ENCODE peak calls at places on chromosome 19, in six cellular contexts. One of them, this sample, is unnamed.

GRCh38 chr19:12840091-12841079 is 2.1 kb downstream of the MAST1 start:
- DNase-seq in IMR-90: peak
- DNase-seq in ACHN: peak
- DNase-seq in cardiac fibroblast: peak
- DNase-seq in T-helper 17 cell: no peak
- DNase-seq in tibial artery: no peak
- DNase-seq in this sample: peak

GRCh38 chr19:50712833-50713232 is 6.8 kb downstream of the SHANK1 start:
- DNase-seq in IMR-90: no peak
- DNase-seq in ACHN: no peak
- DNase-seq in cardiac fibroblast: no peak
- DNase-seq in T-helper 17 cell: no peak
- DNase-seq in tibial artery: no peak
- DNase-seq in this sample: no peak

GRCh38 chr19:51246153-51246552 is 4.7 kb upstream of the SIGLECL1 start:
- DNase-seq in IMR-90: peak
- DNase-seq in ACHN: no peak
- DNase-seq in cardiac fibroblast: no peak
- DNase-seq in T-helper 17 cell: no peak
- DNase-seq in tibial artery: no peak
- DNase-seq in this sample: peak

GRCh38 chr19:3029070-3029923 is at the start of gene TLE2:
- DNase-seq in IMR-90: no peak
- DNase-seq in ACHN: no peak
- DNase-seq in cardiac fibroblast: no peak
- DNase-seq in T-helper 17 cell: peak
- DNase-seq in tibial artery: no peak
- DNase-seq in this sample: no peak

GRCh38 chr19:55341191-55342043 is 1.7 kb downstream of the KMT5C start:
- DNase-seq in IMR-90: peak
- DNase-seq in ACHN: peak
- DNase-seq in cardiac fibroblast: peak
- DNase-seq in T-helper 17 cell: peak
- DNase-seq in tibial artery: peak
- DNase-seq in this sample: peak

GRCh38 chr19:5926641-5927438 is 12.8 kb downstream of the CAPS start:
- DNase-seq in IMR-90: no peak
- DNase-seq in ACHN: no peak
- DNase-seq in cardiac fibroblast: peak
- DNase-seq in T-helper 17 cell: no peak
- DNase-seq in tibial artery: peak
- DNase-seq in this sample: no peak

GRCh38 chr19:18445252-18445948 is 7.5 kb upstream of the ISYNA1 start:
- DNase-seq in IMR-90: no peak
- DNase-seq in ACHN: no peak
- DNase-seq in cardiac fibroblast: no peak
- DNase-seq in T-helper 17 cell: no peak
- DNase-seq in tibial artery: no peak
- DNase-seq in this sample: no peak

GRCh38 chr19:37564624-37565369 is 29.8 kb downstream of the ZNF571 start:
- DNase-seq in IMR-90: no peak
- DNase-seq in ACHN: no peak
- DNase-seq in cardiac fibroblast: no peak
- DNase-seq in T-helper 17 cell: no peak
- DNase-seq in tibial artery: no peak
- DNase-seq in this sample: no peak

GRCh38 chr19:10803252-10803651 is 32.8 kb downstream of the TMED1 start:
- DNase-seq in IMR-90: no peak
- DNase-seq in ACHN: no peak
- DNase-seq in cardiac fibroblast: no peak
- DNase-seq in T-helper 17 cell: no peak
- DNase-seq in tibial artery: no peak
- DNase-seq in this sample: no peak

GRCh38 chr19:6212403-6213265 is 67.1 kb downstream of the MLLT1 start:
- DNase-seq in IMR-90: no peak
- DNase-seq in ACHN: no peak
- DNase-seq in cardiac fibroblast: no peak
- DNase-seq in T-helper 17 cell: no peak
- DNase-seq in tibial artery: no peak
- DNase-seq in this sample: no peak

GRCh38 chr19:33175886-33176669 is 18.1 kb upstream of the LRP3 start:
- DNase-seq in IMR-90: peak
- DNase-seq in ACHN: peak
- DNase-seq in cardiac fibroblast: peak
- DNase-seq in T-helper 17 cell: no peak
- DNase-seq in tibial artery: no peak
- DNase-seq in this sample: no peak

GRCh38 chr19:19997656-19998268 is 41.5 kb downstream of the ZNF682 start:
- DNase-seq in IMR-90: no peak
- DNase-seq in ACHN: no peak
- DNase-seq in cardiac fibroblast: no peak
- DNase-seq in T-helper 17 cell: peak
- DNase-seq in tibial artery: no peak
- DNase-seq in this sample: peak

GRCh38 chr19:13022859-13023636 is 27.8 kb downstream of the NFIX start:
- DNase-seq in IMR-90: peak
- DNase-seq in ACHN: peak
- DNase-seq in cardiac fibroblast: peak
- DNase-seq in T-helper 17 cell: no peak
- DNase-seq in tibial artery: peak
- DNase-seq in this sample: no peak

GRCh38 chr19:35608250-35608649 is 4.3 kb upstream of the HAUS5 start:
- DNase-seq in IMR-90: no peak
- DNase-seq in ACHN: no peak
- DNase-seq in cardiac fibroblast: no peak
- DNase-seq in T-helper 17 cell: no peak
- DNase-seq in tibial artery: no peak
- DNase-seq in this sample: no peak

GRCh38 chr19:51365211-51366049 is 758 bp downstream of the ETFB start:
- DNase-seq in IMR-90: peak
- DNase-seq in ACHN: peak
- DNase-seq in cardiac fibroblast: peak
- DNase-seq in T-helper 17 cell: no peak
- DNase-seq in tibial artery: peak
- DNase-seq in this sample: no peak

GRCh38 chr19:5147074-5147970 is 178.4 kb downstream of the KDM4B start:
- DNase-seq in IMR-90: no peak
- DNase-seq in ACHN: no peak
- DNase-seq in cardiac fibroblast: no peak
- DNase-seq in T-helper 17 cell: peak
- DNase-seq in tibial artery: peak
- DNase-seq in this sample: no peak

GRCh38 chr19:15038304-15038703 is 11.0 kb upstream of the CASP14 start:
- DNase-seq in IMR-90: no peak
- DNase-seq in ACHN: no peak
- DNase-seq in cardiac fibroblast: no peak
- DNase-seq in T-helper 17 cell: no peak
- DNase-seq in tibial artery: no peak
- DNase-seq in this sample: no peak

GRCh38 chr19:56538761-56539263 is at the start of gene ZFP28:
- DNase-seq in IMR-90: no peak
- DNase-seq in ACHN: no peak
- DNase-seq in cardiac fibroblast: no peak
- DNase-seq in T-helper 17 cell: peak
- DNase-seq in tibial artery: peak
- DNase-seq in this sample: no peak

GRCh38 chr19:51830263-51830662 is 35.3 kb downstream of the FPR3 start:
- DNase-seq in IMR-90: no peak
- DNase-seq in ACHN: no peak
- DNase-seq in cardiac fibroblast: peak
- DNase-seq in T-helper 17 cell: no peak
- DNase-seq in tibial artery: no peak
- DNase-seq in this sample: no peak

GRCh38 chr19:40740747-40741146 is 9.5 kb downstream of the ACTMAP start:
- DNase-seq in IMR-90: no peak
- DNase-seq in ACHN: no peak
- DNase-seq in cardiac fibroblast: no peak
- DNase-seq in T-helper 17 cell: no peak
- DNase-seq in tibial artery: peak
- DNase-seq in this sample: no peak

GRCh38 chr19:19461671-19462622 is 53.4 kb downstream of the TSSK6 start:
- DNase-seq in IMR-90: no peak
- DNase-seq in ACHN: no peak
- DNase-seq in cardiac fibroblast: peak
- DNase-seq in T-helper 17 cell: no peak
- DNase-seq in tibial artery: peak
- DNase-seq in this sample: peak

GRCh38 chr19:18605196-18605545 is 1.4 kb downstream of the CRLF1 start:
- DNase-seq in IMR-90: no peak
- DNase-seq in ACHN: no peak
- DNase-seq in cardiac fibroblast: no peak
- DNase-seq in T-helper 17 cell: no peak
- DNase-seq in tibial artery: no peak
- DNase-seq in this sample: no peak

GRCh38 chr19:40219721-40220276 is 1.6 kb upstream of the TTC9B start:
- DNase-seq in IMR-90: peak
- DNase-seq in ACHN: peak
- DNase-seq in cardiac fibroblast: peak
- DNase-seq in T-helper 17 cell: no peak
- DNase-seq in tibial artery: no peak
- DNase-seq in this sample: no peak

GRCh38 chr19:42919757-42920079 is 2.0 kb upstream of the PSG6 start:
- DNase-seq in IMR-90: no peak
- DNase-seq in ACHN: no peak
- DNase-seq in cardiac fibroblast: no peak
- DNase-seq in T-helper 17 cell: no peak
- DNase-seq in tibial artery: no peak
- DNase-seq in this sample: no peak

GRCh38 chr19:44942067-44942571 is at the start of gene APOC4:
- DNase-seq in IMR-90: no peak
- DNase-seq in ACHN: no peak
- DNase-seq in cardiac fibroblast: no peak
- DNase-seq in T-helper 17 cell: no peak
- DNase-seq in tibial artery: no peak
- DNase-seq in this sample: no peak

GRCh38 chr19:39182174-39182505 is 14.6 kb upstream of the NCCRP1 start:
- DNase-seq in IMR-90: no peak
- DNase-seq in ACHN: no peak
- DNase-seq in cardiac fibroblast: no peak
- DNase-seq in T-helper 17 cell: no peak
- DNase-seq in tibial artery: no peak
- DNase-seq in this sample: no peak

GRCh38 chr19:9406798-9407352 is 28.5 kb downstream of the ZNF266 start:
- DNase-seq in IMR-90: peak
- DNase-seq in ACHN: no peak
- DNase-seq in cardiac fibroblast: peak
- DNase-seq in T-helper 17 cell: no peak
- DNase-seq in tibial artery: peak
- DNase-seq in this sample: no peak

GRCh38 chr19:48616041-48616436 is 1.2 kb upstream of the FAM83E start:
- DNase-seq in IMR-90: no peak
- DNase-seq in ACHN: no peak
- DNase-seq in cardiac fibroblast: no peak
- DNase-seq in T-helper 17 cell: no peak
- DNase-seq in tibial artery: no peak
- DNase-seq in this sample: no peak

GRCh38 chr19:36030264-36031148 is 2.2 kb downstream of the CLIP3 start:
- DNase-seq in IMR-90: peak
- DNase-seq in ACHN: no peak
- DNase-seq in cardiac fibroblast: peak
- DNase-seq in T-helper 17 cell: no peak
- DNase-seq in tibial artery: no peak
- DNase-seq in this sample: no peak

GRCh38 chr19:42273407-42274064 is 4.5 kb downstream of the CIC start:
- DNase-seq in IMR-90: no peak
- DNase-seq in ACHN: no peak
- DNase-seq in cardiac fibroblast: no peak
- DNase-seq in T-helper 17 cell: no peak
- DNase-seq in tibial artery: no peak
- DNase-seq in this sample: no peak

GRCh38 chr19:42655748-42656147 is 61.0 kb upstream of the CEACAM8 start:
- DNase-seq in IMR-90: no peak
- DNase-seq in ACHN: no peak
- DNase-seq in cardiac fibroblast: no peak
- DNase-seq in T-helper 17 cell: no peak
- DNase-seq in tibial artery: no peak
- DNase-seq in this sample: no peak

GRCh38 chr19:42306646-42307045 is 4.2 kb upstream of the PAFAH1B3 start:
- DNase-seq in IMR-90: no peak
- DNase-seq in ACHN: no peak
- DNase-seq in cardiac fibroblast: no peak
- DNase-seq in T-helper 17 cell: no peak
- DNase-seq in tibial artery: no peak
- DNase-seq in this sample: no peak

This sample was measured in endothelial cell.